ENCODE peak calls at places on chromosomes 11 and 22, in six cellular contexts. One of them, this sample, is unnamed. For H3K9me3, the result is how much of the 10 kb centered on the place peaks cover.

GRCh38 chr22:20267441-20268288 is 453 bp downstream of the RTN4R start:
- DNase-seq in Caco-2: peak
- DNase-seq in pancreas: no peak
- DNase-seq in mammary epithelial cell: peak
- DNase-seq in testis: no peak
- DNase-seq in psoas muscle: no peak
- DNase-seq in this sample: no peak

GRCh38 chr11:129259950-129260349 is 67.8 kb upstream of the ARHGAP32 start:
- DNase-seq in pancreas: no peak
- DNase-seq in mammary epithelial cell: no peak
- DNase-seq in testis: no peak
- DNase-seq in psoas muscle: no peak
- DNase-seq in Caco-2: peak
- DNase-seq in this sample: no peak

GRCh38 chr22:40238425-40239344 is 61.0 kb downstream of the TNRC6B start:
- DNase-seq in Caco-2: no peak
- DNase-seq in pancreas: no peak
- DNase-seq in mammary epithelial cell: peak
- DNase-seq in psoas muscle: no peak
- DNase-seq in testis: no peak
- DNase-seq in this sample: no peak

GRCh38 chr11:94543695-94544581 is at the start of gene FUT4:
- DNase-seq in Caco-2: peak
- DNase-seq in psoas muscle: peak
- DNase-seq in pancreas: peak
- DNase-seq in mammary epithelial cell: peak
- DNase-seq in testis: peak
- DNase-seq in this sample: peak

GRCh38 chr11:123702137-123702536 is 39.3 kb downstream of the ZNF202 start:
- DNase-seq in testis: no peak
- DNase-seq in mammary epithelial cell: no peak
- DNase-seq in Caco-2: no peak
- DNase-seq in psoas muscle: no peak
- DNase-seq in pancreas: no peak
- DNase-seq in this sample: no peak

GRCh38 chr11:99275521-99275920 is 254.8 kb downstream of the CNTN5 start:
- DNase-seq in testis: no peak
- DNase-seq in pancreas: no peak
- DNase-seq in psoas muscle: no peak
- DNase-seq in Caco-2: no peak
- DNase-seq in mammary epithelial cell: no peak
- DNase-seq in this sample: no peak

GRCh38 chr11:12761029-12761428 is 86.8 kb downstream of the TEAD1 start:
- DNase-seq in mammary epithelial cell: peak
- DNase-seq in testis: no peak
- DNase-seq in pancreas: no peak
- DNase-seq in psoas muscle: no peak
- DNase-seq in Caco-2: no peak
- DNase-seq in this sample: no peak

GRCh38 chr11:44774736-44775135 is 48.0 kb downstream of the TSPAN18 start:
- DNase-seq in testis: no peak
- DNase-seq in pancreas: no peak
- DNase-seq in Caco-2: no peak
- DNase-seq in psoas muscle: no peak
- DNase-seq in mammary epithelial cell: no peak
- DNase-seq in this sample: no peak

GRCh38 chr11:2466869-2467694 is 22.3 kb downstream of the KCNQ1 start:
- DNase-seq in pancreas: no peak
- DNase-seq in mammary epithelial cell: no peak
- DNase-seq in Caco-2: no peak
- DNase-seq in testis: peak
- DNase-seq in psoas muscle: no peak
- DNase-seq in this sample: no peak

GRCh38 chr11:363948-364761 is 5.1 kb upstream of the B4GALNT4 start:
- DNase-seq in testis: no peak
- DNase-seq in pancreas: peak
- DNase-seq in mammary epithelial cell: peak
- DNase-seq in Caco-2: peak
- DNase-seq in psoas muscle: no peak
- DNase-seq in this sample: peak

GRCh38 chr11:73272680-73273038 is 521 bp downstream of the P2RY6 start:
- DNase-seq in pancreas: no peak
- DNase-seq in mammary epithelial cell: no peak
- DNase-seq in psoas muscle: no peak
- DNase-seq in Caco-2: no peak
- DNase-seq in testis: no peak
- DNase-seq in this sample: no peak

GRCh38 chr22:27877501-27877900 is 41.6 kb downstream of the PITPNB start:
- DNase-seq in mammary epithelial cell: no peak
- DNase-seq in Caco-2: no peak
- DNase-seq in testis: no peak
- DNase-seq in psoas muscle: no peak
- DNase-seq in pancreas: no peak
- DNase-seq in this sample: no peak

GRCh38 chr11:80603472-80603871 is 1162.6 kb upstream of the TENM4 start:
- DNase-seq in testis: no peak
- DNase-seq in pancreas: no peak
- DNase-seq in Caco-2: no peak
- DNase-seq in psoas muscle: no peak
- DNase-seq in mammary epithelial cell: no peak
- DNase-seq in this sample: no peak

GRCh38 chr11:32435947-32436750 is 810 bp upstream of the WT1 start:
- DNase-seq in mammary epithelial cell: no peak
- DNase-seq in Caco-2: no peak
- DNase-seq in pancreas: no peak
- DNase-seq in testis: peak
- DNase-seq in psoas muscle: no peak
- DNase-seq in this sample: no peak
- H3K4me3 ChIP-seq in mammary epithelial cell: no peak
- H3K4me3 ChIP-seq in Caco-2: peak
- H3K4me3 ChIP-seq in pancreas: peak
- H3K4me3 ChIP-seq in testis: peak
- H3K4me3 ChIP-seq in psoas muscle: peak
- H3K4me3 ChIP-seq in this sample: no peak

GRCh38 chr11:10862446-10862845 is 4.6 kb upstream of the ZBED5 start:
- DNase-seq in testis: no peak
- DNase-seq in Caco-2: no peak
- DNase-seq in mammary epithelial cell: no peak
- DNase-seq in pancreas: no peak
- DNase-seq in psoas muscle: no peak
- DNase-seq in this sample: no peak
- TF ChIP-seq CTCF in testis: no peak
- TF ChIP-seq CTCF in Caco-2: no peak
- TF ChIP-seq CTCF in mammary epithelial cell: no peak
- TF ChIP-seq CTCF in pancreas: no peak
- TF ChIP-seq CTCF in psoas muscle: no peak
- TF ChIP-seq CTCF in this sample: no peak

DNA sequence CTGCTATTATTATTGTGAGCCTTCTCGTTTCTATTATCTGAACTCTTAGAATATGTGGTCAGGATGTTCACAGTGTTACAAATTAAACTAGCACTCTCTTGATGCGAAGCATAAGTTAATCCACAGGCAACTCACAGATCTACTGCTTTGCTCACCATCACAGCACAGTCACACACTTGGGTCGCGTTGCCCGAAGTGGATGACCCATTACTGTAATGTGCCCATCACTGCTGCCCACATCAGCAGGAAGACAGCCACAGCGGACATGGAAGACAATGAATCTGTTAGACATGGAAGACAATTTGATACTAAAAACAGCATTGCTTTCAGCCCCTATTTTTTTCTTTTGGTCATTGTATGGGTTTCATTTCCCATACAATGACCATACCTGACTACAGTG is 216.4 kb upstream of the B3GAT1 start:
- DNase-seq in testis: no peak
- DNase-seq in mammary epithelial cell: no peak
- DNase-seq in psoas muscle: no peak
- DNase-seq in pancreas: no peak
- DNase-seq in Caco-2: no peak
- DNase-seq in this sample: no peak
- H3K9me3 ChIP-seq in testis: under half
- H3K9me3 ChIP-seq in mammary epithelial cell: under half
- H3K9me3 ChIP-seq in psoas muscle: under half
- H3K9me3 ChIP-seq in pancreas: under half
- H3K9me3 ChIP-seq in Caco-2: under half
- H3K9me3 ChIP-seq in this sample: under half

DNA sequence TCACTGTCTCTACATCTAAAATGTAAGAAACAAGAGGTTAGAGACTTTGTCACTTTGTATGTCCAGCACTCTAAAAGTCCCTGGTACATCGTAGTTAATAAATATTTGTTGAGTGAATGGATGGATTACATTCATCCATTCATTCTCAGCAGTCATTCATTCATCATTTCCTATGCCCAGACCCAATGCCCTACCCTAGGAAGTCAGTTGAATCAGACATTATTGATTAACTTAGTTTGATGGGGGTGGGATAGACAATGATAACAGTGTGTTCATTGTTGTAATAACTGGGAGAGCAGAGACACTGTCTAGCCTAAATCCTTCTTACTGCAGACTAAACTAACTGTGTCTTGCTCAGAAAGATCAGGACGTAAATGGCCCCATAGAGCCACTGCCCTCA is 1.2 kb upstream of the CENPM start:
- DNase-seq in pancreas: no peak
- DNase-seq in testis: no peak
- DNase-seq in psoas muscle: no peak
- DNase-seq in mammary epithelial cell: no peak
- DNase-seq in Caco-2: no peak
- DNase-seq in this sample: no peak
- H3K4me3 ChIP-seq in pancreas: no peak
- H3K4me3 ChIP-seq in testis: no peak
- H3K4me3 ChIP-seq in psoas muscle: no peak
- H3K4me3 ChIP-seq in mammary epithelial cell: no peak
- H3K4me3 ChIP-seq in Caco-2: no peak
- H3K4me3 ChIP-seq in this sample: no peak

DNA sequence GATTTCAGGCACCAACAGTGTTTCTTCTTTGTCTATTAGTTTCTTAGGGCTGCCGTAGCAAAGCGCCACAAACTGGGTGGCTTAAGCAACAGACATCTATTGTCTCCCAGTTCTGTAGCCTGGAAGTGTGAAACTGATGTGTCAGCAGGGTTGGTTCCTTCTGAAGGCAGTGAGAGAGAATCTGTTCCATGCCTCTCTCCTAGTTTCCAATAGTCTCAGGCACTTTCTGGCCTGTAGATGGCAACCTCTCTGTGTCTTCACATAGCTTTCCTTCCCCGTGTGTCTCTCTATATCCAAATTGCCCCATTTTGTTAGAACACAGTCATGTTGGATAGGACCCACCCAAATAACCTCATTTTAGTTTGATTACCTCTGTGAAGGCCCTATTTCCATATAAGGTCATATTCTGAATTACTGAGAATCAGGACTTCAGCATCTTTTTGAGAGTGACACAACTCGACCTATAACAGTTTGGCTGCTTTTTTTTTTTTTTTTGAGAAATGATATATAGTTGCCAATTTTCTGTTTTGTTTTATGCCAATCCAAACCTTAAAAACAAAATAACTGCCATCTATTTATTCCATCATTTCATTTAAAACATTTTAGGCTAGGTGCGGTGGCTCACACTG is 108.2 kb downstream of the SLC36A4 start:
- DNase-seq in mammary epithelial cell: peak
- DNase-seq in Caco-2: peak
- DNase-seq in psoas muscle: no peak
- DNase-seq in pancreas: no peak
- DNase-seq in testis: peak
- DNase-seq in this sample: peak
- TF ChIP-seq CTCF in mammary epithelial cell: peak
- TF ChIP-seq CTCF in Caco-2: peak
- TF ChIP-seq CTCF in psoas muscle: no peak
- TF ChIP-seq CTCF in pancreas: peak
- TF ChIP-seq CTCF in testis: no peak
- TF ChIP-seq CTCF in this sample: peak

This sample was measured in WERI-Rb-1.